ENCODE peak calls at places on chromosomes 5 and 9, in nine cellular contexts. J, U, N, S, D, F, C, V and Y are unnamed samples. For H3K9me3, the result is how much of the 10 kb centered on the place peaks cover.

GRCh38 chr5:107542428-107542827 is 128.3 kb downstream of the EFNA5 start:
- DNase-seq in J (no peak), U (peak), N (peak), S (no peak), D (peak), F (peak), C (peak), V (peak), Y (peak)

GRCh38 chr5:8691221-8691620 is 822.3 kb downstream of the MTRR start:
- DNase-seq in J (no peak), U (no peak), N (no peak), S (no peak), D (no peak), F (no peak), C (no peak), V (no peak), Y (no peak)

GRCh38 chr9:17627641-17628040 is 48.8 kb downstream of the SH3GL2 start:
- DNase-seq in J (no peak), U (no peak), N (no peak), S (no peak), D (no peak), F (no peak), C (no peak), V (no peak), Y (peak)

GRCh38 chr5:149240354-149240998 is 31.2 kb upstream of the AFAP1L1 start:
- DNase-seq in J (peak), U (no peak), N (no peak), S (no peak), D (peak), F (peak), C (peak), V (no peak), Y (no peak)

GRCh38 chr5:96649938-96650540 is 12.1 kb upstream of the CAST start:
- DNase-seq in J (no peak), U (no peak), N (no peak), S (no peak), D (no peak), F (no peak), C (no peak), V (no peak), Y (no peak)

GRCh38 chr5:144352732-144353317 is 182.2 kb downstream of the KCTD16 start:
- DNase-seq in J (no peak), U (no peak), N (no peak), S (no peak), D (no peak), F (no peak), C (no peak), V (no peak), Y (no peak)

GRCh38 chr9:76369583-76369982 is 24.6 kb downstream of the RFK start:
- DNase-seq in J (no peak), U (no peak), N (peak), S (no peak), D (no peak), F (no peak), C (no peak), V (no peak), Y (peak)

GRCh38 chr9:6686396-6686795 is 40.9 kb upstream of the GLDC start:
- DNase-seq in J (no peak), U (no peak), N (no peak), S (no peak), D (no peak), F (no peak), C (no peak), V (no peak), Y (peak)

GRCh38 chr5:39623291-39623865 is 198.6 kb upstream of the DAB2 start:
- DNase-seq in J (no peak), U (no peak), N (no peak), S (no peak), D (no peak), F (no peak), C (no peak), V (no peak), Y (no peak)

GRCh38 chr9:92463989-92464388 is 18.3 kb downstream of the ASPN start:
- DNase-seq in J (no peak), U (no peak), N (no peak), S (no peak), D (no peak), F (no peak), C (no peak), V (no peak), Y (peak)

GRCh38 chr9:109815366-109815947 is 35.5 kb downstream of the PALM2AKAP2 start:
- DNase-seq in J (no peak), U (no peak), N (no peak), S (no peak), D (no peak), F (no peak), C (no peak), V (no peak), Y (peak)

GRCh38 chr9:114282507-114282906 is 40.4 kb upstream of the ORM1 start:
- DNase-seq in J (no peak), U (peak), N (no peak), S (no peak), D (no peak), F (no peak), C (no peak), V (no peak), Y (no peak)

GRCh38 chr9:91865041-91865440 is 85.0 kb downstream of the ROR2 start:
- DNase-seq in J (no peak), U (no peak), N (no peak), S (no peak), D (no peak), F (no peak), C (no peak), V (no peak), Y (no peak)

GRCh38 chr5:94782376-94782775 is 163.9 kb downstream of the SLF1 start:
- DNase-seq in J (no peak), U (no peak), N (no peak), S (no peak), D (no peak), F (no peak), C (no peak), V (no peak), Y (no peak)

GRCh38 chr5:6448622-6449464 is at the start of gene UBE2QL1:
- DNase-seq in J (no peak), U (no peak), N (no peak), S (no peak), D (no peak), F (peak), C (no peak), V (no peak), Y (peak)

GRCh38 chr5:114153833-114154232 is 208.0 kb upstream of the KCNN2 start:
- DNase-seq in J (no peak), U (no peak), N (no peak), S (no peak), D (no peak), F (no peak), C (no peak), V (no peak), Y (no peak)

GRCh38 chr5:88713818-88714217 is 169.2 kb downstream of the MEF2C start:
- DNase-seq in J (no peak), U (no peak), N (no peak), S (no peak), D (no peak), F (no peak), C (no peak), V (no peak), Y (no peak)

GRCh38 chr5:147427784-147428401 is 82.0 kb downstream of the DPYSL3 start:
- DNase-seq in J (no peak), U (no peak), N (no peak), S (no peak), D (no peak), F (no peak), C (no peak), V (no peak), Y (no peak)

GRCh38 chr5:76716456-76717157 is 681 bp downstream of the F2R start:
- DNase-seq in J (no peak), U (peak), N (no peak), S (no peak), D (peak), F (peak), C (no peak), V (no peak), Y (no peak)

GRCh38 chr5:175778951-175779475 is 92.4 kb upstream of the CPLX2 start:
- DNase-seq in J (no peak), U (peak), N (peak), S (no peak), D (no peak), F (peak), C (no peak), V (no peak), Y (peak)

GRCh38 chr9:134647359-134648115 is 5.9 kb downstream of the COL5A1 start:
- DNase-seq in J (no peak), U (no peak), N (no peak), S (no peak), D (no peak), F (no peak), C (no peak), V (no peak), Y (no peak)

GRCh38 chr5:169956756-169957155 is 23.5 kb downstream of the INSYN2B start:
- DNase-seq in J (no peak), U (no peak), N (no peak), S (no peak), D (no peak), F (no peak), C (no peak), V (no peak), Y (peak)

GRCh38 chr5:130135506-130135905 is 231.2 kb downstream of the CHSY3 start:
- DNase-seq in J (no peak), U (no peak), N (no peak), S (no peak), D (no peak), F (no peak), C (no peak), V (no peak), Y (peak)

GRCh38 chr5:150481708-150481965 is 26.3 kb upstream of the NDST1 start:
- DNase-seq in J (no peak), U (no peak), N (no peak), S (no peak), D (no peak), F (no peak), C (no peak), V (no peak), Y (no peak)

GRCh38 chr9:101027246-101027645 is 1.3 kb upstream of the PLPPR1 start:
- DNase-seq in J (no peak), U (no peak), N (no peak), S (no peak), D (no peak), F (no peak), C (no peak), V (no peak), Y (no peak)

GRCh38 chr9:110443878-110444245 is 106.2 kb upstream of the TXNDC8 start:
- DNase-seq in J (no peak), U (no peak), N (no peak), S (no peak), D (no peak), F (no peak), C (no peak), V (no peak), Y (no peak)

GRCh38 chr5:135977375-135977928 is 22.7 kb upstream of the LECT2 start:
- DNase-seq in J (peak), U (peak), N (peak), S (peak), D (peak), F (peak), C (peak), V (peak), Y (no peak)

GRCh38 chr5:139022528-139022927 is 147.4 kb upstream of the LRRTM2 start:
- DNase-seq in J (no peak), U (no peak), N (no peak), S (no peak), D (no peak), F (no peak), C (no peak), V (peak), Y (peak)

GRCh38 chr5:80185095-80185494 is 70.8 kb downstream of the SERINC5 start:
- DNase-seq in J (no peak), U (no peak), N (no peak), S (no peak), D (no peak), F (no peak), C (no peak), V (no peak), Y (no peak)

GRCh38 chr5:180253036-180253824 is 38.7 kb downstream of the MAPK9 start:
- DNase-seq in J (no peak), U (no peak), N (no peak), S (no peak), D (no peak), F (no peak), C (no peak), V (no peak), Y (no peak)
- H3K9me3 ChIP-seq in J (half or more), U (half or more), N (under half), S (under half), D (under half), F (under half), C (half or more), V (half or more), Y (under half)

DNA sequence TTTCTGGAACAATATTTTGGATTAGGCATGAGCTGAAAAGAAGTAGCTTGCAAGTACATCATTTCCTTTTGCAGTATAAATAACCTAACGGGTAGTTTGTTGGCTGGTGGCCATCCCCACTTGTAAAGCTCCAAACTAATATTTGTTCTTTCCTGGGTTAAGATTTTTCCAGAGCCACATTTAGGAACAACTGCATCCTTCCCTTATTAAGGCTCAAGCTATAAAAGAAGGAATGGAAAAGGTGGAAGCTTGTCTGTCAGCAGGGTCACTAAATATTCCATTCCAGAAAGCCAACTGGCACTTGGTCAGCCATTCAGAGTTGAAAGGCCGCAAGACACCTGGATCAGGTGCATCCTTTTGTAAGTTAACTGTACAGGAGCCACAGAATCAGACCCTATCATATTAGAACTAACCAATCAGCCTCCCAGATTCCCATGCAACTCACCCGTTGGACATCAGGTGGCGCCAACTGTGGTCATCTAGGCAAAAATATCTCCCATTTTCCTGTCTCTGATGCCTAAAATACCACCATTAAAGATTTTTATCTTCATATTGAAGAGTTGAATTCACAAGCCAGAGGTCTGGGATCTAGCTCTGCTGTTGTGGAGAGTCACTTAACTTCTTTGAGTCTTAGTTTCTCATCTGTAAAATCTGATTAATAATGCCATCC is 82.9 kb downstream of the PTCD2 start:
- DNase-seq in J (no peak), U (peak), N (no peak), S (no peak), D (no peak), F (no peak), C (no peak), V (peak), Y (peak)
- H3K9me3 ChIP-seq in J (under half), U (under half), N (under half), S (under half), D (under half), F (under half), C (under half), V (under half), Y (under half)

DNA sequence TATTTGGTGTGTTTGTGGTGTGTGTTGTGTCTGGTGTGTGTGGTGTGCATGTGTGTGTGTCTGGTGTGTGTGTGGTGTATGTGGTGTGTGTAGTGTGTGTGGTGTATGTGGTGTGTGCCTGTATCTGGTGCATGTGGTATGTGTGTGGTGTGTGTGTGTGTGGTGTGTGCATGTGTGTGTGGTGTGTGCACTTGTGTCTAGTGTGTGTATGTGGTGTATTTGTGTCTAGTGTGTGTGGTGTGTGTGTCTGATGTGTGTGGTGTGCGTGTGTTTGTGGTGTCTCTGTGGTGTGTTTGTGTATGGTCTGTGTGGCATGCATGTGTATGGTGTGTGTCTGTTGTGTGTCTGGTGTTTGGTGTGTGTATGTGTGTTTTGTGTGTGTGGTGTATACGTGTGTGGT is 71.1 kb downstream of the CACNA1B start:
- DNase-seq in J (no peak), U (no peak), N (no peak), S (no peak), D (no peak), F (no peak), C (no peak), V (no peak), Y (no peak)
- H3K9me3 ChIP-seq in J (under half), U (under half), N (under half), S (under half), D (under half), F (under half), C (under half), V (under half), Y (under half)

GRCh38 chr9:90766736-90767135 is 34.9 kb upstream of the SYK start:
- DNase-seq in J (no peak), U (no peak), N (no peak), S (no peak), D (no peak), F (no peak), C (no peak), V (no peak), Y (no peak)
- H3K9me3 ChIP-seq in J (under half), U (under half), N (under half), S (under half), D (under half), F (under half), C (under half), V (under half), Y (under half)

GRCh38 chr5:117098094-117098493 is 523.5 kb upstream of the SEMA6A start:
- DNase-seq in J (no peak), U (no peak), N (no peak), S (no peak), D (no peak), F (no peak), C (no peak), V (no peak), Y (no peak)

GRCh38 chr5:117100156-117100555 is 525.5 kb upstream of the SEMA6A start:
- DNase-seq in J (no peak), U (no peak), N (no peak), S (no peak), D (no peak), F (no peak), C (no peak), V (no peak), Y (no peak)

GRCh38 chr5:117103703-117104102 is 529.1 kb upstream of the SEMA6A start:
- DNase-seq in J (no peak), U (no peak), N (no peak), S (no peak), D (no peak), F (no peak), C (no peak), V (no peak), Y (no peak)

GRCh38 chr5:117107859-117108258 is 533.2 kb upstream of the SEMA6A start:
- DNase-seq in J (no peak), U (no peak), N (no peak), S (no peak), D (no peak), F (no peak), C (no peak), V (no peak), Y (no peak)

DNA sequence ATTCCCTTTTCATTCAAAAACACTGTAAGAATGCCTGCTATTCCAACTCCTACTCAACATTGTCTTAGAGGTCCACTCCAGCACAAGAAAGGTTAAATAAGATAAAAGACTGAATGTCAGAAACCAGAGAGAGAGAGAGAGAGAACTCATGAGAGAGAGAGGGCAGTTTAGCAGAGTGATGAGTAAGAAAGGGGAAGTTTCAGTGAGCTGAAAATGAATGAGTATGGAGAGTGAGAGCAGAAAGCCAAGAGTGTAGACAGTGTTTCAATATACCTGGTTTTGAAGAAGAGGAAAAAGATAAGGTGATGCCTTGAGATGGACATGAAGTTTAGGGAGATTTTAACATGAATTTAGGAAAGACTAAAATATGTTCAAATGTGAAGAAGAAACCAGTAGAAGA is 528.0 kb upstream of the SEMA6A start:
- DNase-seq in J (no peak), U (no peak), N (no peak), S (no peak), D (no peak), F (no peak), C (no peak), V (no peak), Y (no peak)
- H3K9me3 ChIP-seq in J (under half), U (under half), N (under half), S (under half), D (under half), F (under half), C (under half), V (under half), Y (under half)

GRCh38 chr5:4561403-4561802 is 578.7 kb upstream of the ADAMTS16 start:
- DNase-seq in J (no peak), U (no peak), N (no peak), S (no peak), D (no peak), F (no peak), C (no peak), V (no peak), Y (no peak)
- H3K9me3 ChIP-seq in J (under half), U (half or more), N (under half), S (under half), D (under half), F (under half), C (under half), V (under half), Y (under half)